ENCODE peak calls at places on chromosomes 11 and 22, in seven cellular contexts. R is A673; Y is activated CD8-positive, alpha-beta T cell treated with anti-CD3 and anti-CD28 coated beads for 36 hours; W is NCI-H748 treated with DMSO at 0.1 percent for 48 hours; F is EH; N is amniotic stem cell; Q is IMR-90. H is an unnamed sample.

GRCh38 chr11:35649984-35650383 is 12.6 kb upstream of the TRIM44 start:
- DNase-seq in R (no peak), Y (peak), W (no peak), F (peak), N (peak), Q (peak), H (peak)

GRCh38 chr11:127412722-127413121 is 412.2 kb upstream of the KIRREL3 start:
- DNase-seq in R (no peak), Y (no peak), W (no peak), F (no peak), N (no peak), Q (no peak), H (no peak)

GRCh38 chr11:78684377-78684776 is 109.7 kb upstream of the NARS2 start:
- DNase-seq in R (peak), Y (no peak), W (no peak), F (no peak), N (no peak), Q (peak), H (no peak)

GRCh38 chr11:74195828-74196227 is 24.7 kb downstream of the PPME1 start:
- DNase-seq in R (peak), Y (no peak), W (peak), F (peak), N (no peak), Q (peak), H (peak)

GRCh38 chr22:49112176-49112575 is 715.5 kb downstream of the BRD1 start:
- DNase-seq in R (no peak), Y (no peak), W (no peak), F (no peak), N (no peak), Q (no peak), H (no peak)

GRCh38 chr11:68038718-68039525 is at the start of gene TCIRG1:
- DNase-seq in R (peak), Y (peak), W (no peak), F (peak), N (peak), Q (peak), H (peak)

GRCh38 chr11:33531743-33532181 is 168.9 kb downstream of the C11orf91 start:
- DNase-seq in R (no peak), Y (no peak), W (no peak), F (peak), N (no peak), Q (peak), H (peak)

GRCh38 chr11:43686207-43686606 is 5.7 kb downstream of the HSD17B12 start:
- DNase-seq in R (no peak), Y (no peak), W (no peak), F (no peak), N (no peak), Q (no peak), H (no peak)

H was measured in iris pigment epithelial cell.